ENCODE peak calls at places on chromosome 2, in four cellular contexts. C is HepG2, J is HCT116, U is K562. Z is an unnamed sample. For H3K4me1, the result is how much of the 10 kb centered on the place peaks cover.

GRCh38 chr2:56210291-56210690 is 26.5 kb downstream of the CCDC85A start:
- DNase-seq in J (no peak), C (no peak), U (no peak), Z (no peak)

GRCh38 chr2:108533832-108534576 is at the start of gene LIMS1:
- DNase-seq in C (peak), J (peak), U (peak), Z (no peak)

GRCh38 chr2:234826676-234827075 is 125.1 kb upstream of the SH3BP4 start:
- DNase-seq in J (no peak), C (no peak), U (no peak), Z (no peak)

GRCh38 chr2:135281375-135281774 is 229.3 kb downstream of the RAB3GAP1 start:
- DNase-seq in U (no peak), C (no peak), J (no peak), Z (no peak)

GRCh38 chr2:164014791-164015190 is 279.0 kb upstream of the FIGN start:
- DNase-seq in U (no peak), C (no peak), J (no peak), Z (no peak)

GRCh38 chr2:121377676-121378075 is 92.7 kb upstream of the TFCP2L1 start:
- DNase-seq in J (no peak), C (no peak), U (no peak), Z (no peak)

GRCh38 chr2:128420131-128420530 is 101.5 kb upstream of the HS6ST1 start:
- DNase-seq in J (no peak), C (no peak), U (no peak), Z (no peak)

GRCh38 chr2:215745316-215745715 is 268.0 kb downstream of the MREG start:
- DNase-seq in U (no peak), J (no peak), C (no peak), Z (no peak)

GRCh38 chr2:121316986-121317385 is 32.0 kb upstream of the TFCP2L1 start:
- DNase-seq in C (no peak), U (no peak), J (no peak), Z (no peak)

GRCh38 chr2:240707046-240707756 is 15.5 kb downstream of the AQP12A start:
- DNase-seq in C (no peak), J (no peak), U (no peak), Z (no peak)

GRCh38 chr2:174699993-174700766 is 64.1 kb downstream of the CHRNA1 start:
- DNase-seq in C (peak), U (peak), J (peak), Z (no peak)

GRCh38 chr2:228646061-228646460 is 464.6 kb upstream of the SPHKAP start:
- DNase-seq in J (no peak), C (no peak), U (no peak), Z (no peak)

GRCh38 chr2:96500385-96501066 is 4.6 kb downstream of the NEURL3 start:
- DNase-seq in C (no peak), J (no peak), U (no peak), Z (no peak)

GRCh38 chr2:241445426-241445825 is 63.0 kb downstream of the STK25 start:
- DNase-seq in C (no peak), J (no peak), U (no peak), Z (no peak)

GRCh38 chr2:50535256-50535655 is 496.7 kb downstream of the NRXN1 start:
- DNase-seq in C (no peak), U (no peak), J (no peak), Z (no peak)

GRCh38 chr2:213353419-213353818 is 69.2 kb downstream of the SPAG16 start:
- DNase-seq in U (no peak), J (no peak), C (no peak), Z (no peak)

GRCh38 chr2:7803515-7803914 is 878.3 kb upstream of the ID2 start:
- DNase-seq in C (no peak), J (no peak), U (no peak), Z (no peak)

GRCh38 chr2:231321021-231321420 is 74.5 kb upstream of the B3GNT7 start:
- DNase-seq in U (no peak), J (no peak), C (no peak), Z (no peak)

GRCh38 chr2:189204322-189204941 is 24.9 kb upstream of the COL5A2 start:
- DNase-seq in C (no peak), J (peak), U (no peak), Z (peak)

DNA sequence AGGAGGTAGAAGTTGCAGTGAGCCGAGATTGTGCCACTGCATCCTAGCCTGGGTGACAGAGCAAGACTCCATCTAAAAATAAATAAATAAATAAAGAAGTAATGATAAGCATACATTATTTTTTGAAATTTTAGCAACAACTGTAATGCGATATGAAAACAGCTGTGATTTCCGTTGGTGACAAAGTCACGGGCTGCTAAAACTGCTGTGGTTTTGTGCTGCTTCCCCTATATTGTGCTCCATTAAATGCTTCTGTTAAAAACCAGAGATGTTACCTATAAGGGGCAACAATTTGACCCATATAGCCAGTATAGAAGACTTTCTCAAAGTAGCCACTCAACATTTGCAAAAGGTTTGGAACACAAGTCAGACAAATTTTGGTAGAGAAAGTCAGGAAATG is 8.3 kb downstream of the TRIM54 start:
- DNase-seq in J (no peak), C (no peak), U (no peak), Z (no peak)
- H3K4me1 ChIP-seq in J (under half), C (half or more), U (under half), Z (under half)

GRCh38 chr2:88843651-88844050 is 152.2 kb downstream of the RPIA start:
- DNase-seq in J (no peak), C (no peak), U (no peak), Z (no peak)

GRCh38 chr2:88842656-88843055 is 151.2 kb downstream of the RPIA start:
- DNase-seq in U (no peak), C (no peak), J (no peak), Z (no peak)

GRCh38 chr2:88843061-88843460 is 151.6 kb downstream of the RPIA start:
- DNase-seq in J (no peak), C (no peak), U (no peak), Z (no peak)

GRCh38 chr2:88844960-88845359 is 153.5 kb downstream of the RPIA start:
- DNase-seq in C (no peak), U (no peak), J (no peak), Z (no peak)

GRCh38 chr2:88845772-88846661 is 154.5 kb downstream of the RPIA start:
- DNase-seq in J (no peak), U (no peak), C (no peak), Z (no peak)
- TF ChIP-seq TCF7L2 in J (no peak), U (no peak), C (no peak), Z (no peak)

GRCh38 chr2:43041167-43041566 is 185.2 kb downstream of the ZFP36L2 start:
- DNase-seq in U (peak), C (no peak), J (no peak), Z (no peak)

GRCh38 chr2:43040084-43040854 is 186.1 kb downstream of the ZFP36L2 start:
- DNase-seq in J (no peak), U (peak), C (no peak), Z (no peak)

GRCh38 chr2:43039376-43040080 is 186.9 kb downstream of the ZFP36L2 start:
- DNase-seq in J (no peak), C (no peak), U (no peak), Z (no peak)

GRCh38 chr2:43043471-43043870 is 182.9 kb downstream of the ZFP36L2 start:
- DNase-seq in U (no peak), C (no peak), J (no peak), Z (no peak)

DNA sequence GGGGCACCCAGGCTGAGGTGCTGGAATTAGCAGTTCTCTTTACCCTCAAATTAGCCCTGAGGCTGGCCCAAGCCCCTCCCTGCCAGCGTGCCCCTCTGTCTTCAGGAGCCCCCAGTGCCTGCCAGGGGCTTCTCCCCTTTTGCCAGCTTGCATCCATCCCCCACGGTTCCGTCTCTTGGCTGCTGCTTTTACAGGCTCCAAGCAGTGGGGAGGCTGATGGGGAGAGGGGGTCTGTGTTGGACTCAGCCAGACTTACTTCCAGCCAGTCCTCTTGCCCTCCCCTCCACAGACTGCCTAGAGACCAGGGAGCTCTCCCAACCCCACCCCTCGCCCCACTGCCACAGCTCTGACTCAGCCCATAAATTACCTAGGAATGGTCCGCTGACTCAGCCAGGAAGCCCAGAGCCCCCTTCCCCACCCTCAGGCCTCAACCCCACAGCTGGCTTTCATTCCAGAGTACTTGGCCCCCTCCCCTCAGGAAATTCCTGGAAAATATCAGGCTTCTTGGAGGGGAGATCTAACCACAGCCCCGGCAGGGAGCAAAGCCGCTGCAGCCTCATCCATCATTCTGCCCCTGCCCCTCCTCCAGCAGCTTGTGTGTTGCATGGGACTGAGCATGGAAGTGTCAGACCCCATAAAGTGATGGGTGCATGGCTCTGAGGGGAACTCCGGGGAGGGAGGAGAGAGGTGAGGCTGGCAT is 184.6 kb downstream of the ZFP36L2 start:
- DNase-seq in U (peak), C (peak), J (no peak), Z (no peak)
- H3K4me1 ChIP-seq in U (half or more), C (half or more), J (under half), Z (under half)

DNA sequence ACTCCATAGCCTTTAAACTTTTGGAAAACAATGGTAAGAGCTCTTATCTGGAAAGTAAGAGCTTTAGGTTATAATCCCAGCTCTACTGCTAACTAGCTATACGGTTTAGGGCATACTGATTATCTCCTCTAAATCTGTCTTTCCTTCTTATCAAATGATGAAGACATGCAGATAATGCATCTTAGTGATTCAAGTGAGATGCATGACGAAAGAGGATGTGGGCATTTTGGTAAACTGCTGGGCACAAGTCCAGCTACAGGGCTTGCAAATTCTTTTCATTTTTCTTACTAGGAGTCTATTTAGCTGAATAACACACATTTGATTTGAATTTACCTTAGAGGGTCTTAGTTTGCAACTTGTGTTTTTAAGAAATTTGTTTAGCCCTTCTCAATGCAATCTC is 1604.8 kb upstream of the ZEB2 start:
- DNase-seq in U (no peak), J (no peak), C (no peak), Z (no peak)
- TF ChIP-seq TCF7L2 in U (no peak), J (no peak), C (no peak), Z (no peak)

DNA sequence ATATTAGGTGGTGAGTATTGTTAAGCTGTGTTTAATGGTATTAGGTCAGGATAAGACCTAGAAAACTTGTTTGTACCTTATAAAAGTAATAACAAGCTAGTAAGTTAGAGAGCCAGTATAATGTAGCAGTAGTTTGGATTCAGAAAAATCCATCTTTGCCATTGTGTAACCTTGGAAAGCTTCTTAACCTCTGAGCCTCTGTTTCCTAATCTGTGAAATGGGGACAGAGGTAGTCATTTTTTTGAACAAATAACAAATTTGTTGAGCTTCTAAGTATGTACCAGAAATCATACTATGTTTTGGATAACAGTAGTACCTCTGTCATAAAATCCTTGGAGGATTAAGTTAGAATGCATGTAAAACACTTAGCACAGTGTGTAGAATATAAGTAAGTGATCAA is 12.5 kb downstream of the GLS start:
- DNase-seq in J (no peak), U (no peak), C (no peak), Z (no peak)
- H3K4me1 ChIP-seq in J (under half), U (under half), C (under half), Z (under half)

GRCh38 chr2:226475650-226476049 is 324.0 kb downstream of the IRS1 start:
- DNase-seq in J (peak), U (no peak), C (no peak), Z (no peak)
- TF ChIP-seq TCF7L2 in J (no peak), U (no peak), C (no peak), Z (no peak)

DNA sequence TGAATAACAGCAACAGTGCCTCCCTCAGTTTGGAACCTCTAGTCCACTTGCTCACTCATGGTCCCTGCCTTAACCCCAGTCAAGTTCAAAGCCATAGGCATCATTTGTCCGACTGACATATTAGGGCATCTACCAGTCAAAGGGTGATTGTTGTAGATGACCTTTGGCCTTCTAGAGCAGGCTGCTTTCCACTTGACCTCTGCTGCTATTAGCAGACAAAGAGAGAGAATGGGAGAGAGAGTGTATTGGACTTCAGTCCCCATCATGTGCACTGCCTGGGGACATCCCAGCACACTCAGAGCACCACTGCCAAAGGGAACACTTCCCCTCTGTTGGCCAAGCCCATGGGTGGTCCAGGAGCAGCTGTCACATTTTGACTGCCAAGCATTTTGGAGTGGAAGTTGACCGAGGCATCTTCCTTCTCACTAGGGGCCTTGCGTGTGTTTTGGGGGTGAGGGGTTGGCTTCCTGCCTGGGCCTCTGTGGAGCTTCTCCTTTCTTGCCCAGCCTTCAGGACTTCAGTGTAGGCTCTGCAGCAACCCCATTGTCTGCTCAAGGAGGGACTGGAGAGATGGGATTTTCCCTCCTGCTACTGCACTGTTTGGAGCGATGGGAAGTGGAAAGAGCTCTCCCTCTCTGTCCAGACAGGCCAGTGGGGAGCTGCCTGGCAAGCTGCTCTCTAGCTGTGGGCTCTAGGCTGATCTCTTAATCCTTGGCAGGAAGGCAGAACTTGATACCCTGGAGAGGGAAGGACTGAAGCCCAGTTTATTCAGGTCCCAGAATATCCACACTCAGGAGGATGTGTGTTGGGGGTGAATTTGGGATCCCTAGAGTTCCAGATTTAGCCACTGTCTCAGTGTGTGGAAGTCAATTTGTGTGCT is 68.1 kb downstream of the TMEM247 start:
- DNase-seq in C (peak), U (no peak), J (no peak), Z (no peak)
- H3K4me1 ChIP-seq in C (under half), U (under half), J (under half), Z (under half)

DNA sequence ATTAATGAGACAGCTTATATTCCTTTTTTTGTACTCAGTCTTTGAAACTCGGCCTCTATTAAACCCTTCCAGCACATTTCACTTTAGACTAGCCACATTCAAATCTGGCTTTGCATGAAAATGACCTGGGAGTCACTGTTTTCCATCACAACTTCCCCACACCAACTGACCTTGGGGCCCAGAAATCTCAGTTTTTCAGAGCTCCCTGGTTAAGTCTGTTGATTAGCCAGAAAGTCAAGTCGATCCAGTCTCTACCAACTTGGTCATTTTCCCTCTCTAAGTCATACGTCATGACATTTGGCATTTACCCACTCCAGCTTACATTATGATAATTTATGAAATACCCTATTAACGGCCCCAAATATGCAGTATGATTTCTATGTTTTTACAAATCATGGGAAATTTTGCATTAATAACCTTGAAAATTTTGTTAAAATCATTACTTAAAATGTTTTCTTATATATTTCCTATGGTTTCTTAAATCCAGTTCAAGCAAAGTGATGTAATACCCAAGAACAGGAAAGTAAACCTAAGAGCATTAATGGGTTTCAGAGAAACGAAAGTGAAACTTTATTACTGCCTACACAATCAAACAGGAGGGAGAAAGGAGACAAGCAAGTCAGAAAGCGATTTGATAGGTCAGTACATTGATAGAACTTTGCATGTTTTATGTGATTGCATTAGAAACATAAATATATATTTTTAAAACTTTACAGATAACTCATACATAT is 77.1 kb downstream of the SPATS2L start:
- DNase-seq in J (no peak), C (no peak), U (no peak), Z (no peak)
- TF ChIP-seq TCF7L2 in J (no peak), C (no peak), U (no peak), Z (no peak)

Z was measured in Panc1.